ENCODE peak calls at places on chromosomes 16 and 17, in ten cellular contexts. R is stomach, C is esophagus muscularis mucosa, S is tibial nerve, O is Peyer's patch, J is body of pancreas, A is heart left ventricle, V is A549, K is IMR-90, M is endothelial cell of umbilical vein. F is an unnamed sample.

GRCh38 chr16:68083861-68084503 is 1.2 kb upstream of the NFATC3 start:
- DNase-seq in A (no peak), C (peak), R (no peak), K (peak), V (no peak), J (peak), M (no peak), S (peak), O (no peak), F (no peak)

GRCh38 chr16:27401768-27402568 is at the start of gene IL21R:
- DNase-seq in J (peak), K (peak), V (no peak), S (no peak), R (peak), C (peak), A (peak), M (no peak), O (peak), F (peak)

GRCh38 chr16:9366048-9366969 is 274.9 kb downstream of the HAPSTR1 start:
- DNase-seq in V (no peak), C (peak), J (peak), M (no peak), R (no peak), K (no peak), O (no peak), S (no peak), A (no peak), F (no peak)

GRCh38 chr16:84138824-84139627 is 6.0 kb downstream of the HSDL1 start:
- DNase-seq in J (no peak), K (peak), M (no peak), R (peak), A (no peak), O (no peak), S (no peak), V (no peak), C (no peak), F (no peak)

GRCh38 chr17:78318843-78319242 is 41.0 kb downstream of the SOCS3 start:
- DNase-seq in J (no peak), R (no peak), S (no peak), M (no peak), O (no peak), V (no peak), C (no peak), A (no peak), K (no peak), F (no peak)

GRCh38 chr17:78517421-78517820 is 59.8 kb downstream of the DNAH17 start:
- DNase-seq in R (no peak), J (no peak), O (no peak), M (no peak), A (no peak), S (no peak), K (no peak), C (no peak), V (no peak), F (no peak)

GRCh38 chr17:74888440-74888839 is 5.0 kb downstream of the FADS6 start:
- DNase-seq in C (no peak), V (no peak), J (no peak), K (no peak), R (no peak), O (no peak), S (no peak), A (no peak), M (no peak), F (no peak)

GRCh38 chr17:32558328-32558955 is 71.6 kb downstream of the CDK5R1 start:
- DNase-seq in S (no peak), R (no peak), V (no peak), J (no peak), C (no peak), M (peak), K (no peak), O (no peak), A (no peak), F (no peak)

GRCh38 chr16:10935491-10935890 is 6.8 kb downstream of the DEXI start:
- DNase-seq in R (no peak), J (no peak), S (no peak), O (no peak), M (no peak), A (no peak), C (no peak), K (no peak), V (no peak), F (no peak)

GRCh38 chr17:57505841-57506240 is 239.3 kb downstream of the CCDC182 start:
- DNase-seq in J (no peak), O (no peak), V (no peak), M (no peak), R (no peak), A (no peak), S (no peak), K (no peak), C (no peak), F (no peak)

GRCh38 chr17:67082110-67082509 is 37.8 kb downstream of the CACNG1 start:
- DNase-seq in O (no peak), V (no peak), M (no peak), C (no peak), J (no peak), A (no peak), K (no peak), R (no peak), S (no peak), F (no peak)

GRCh38 chr17:37828313-37829124 is 83.7 kb upstream of the HNF1B start:
- DNase-seq in S (no peak), R (no peak), K (peak), A (no peak), J (no peak), C (no peak), O (no peak), M (peak), V (peak), F (no peak)

GRCh38 chr17:77372444-77373297 is 231.9 kb downstream of the SEC14L1 start:
- DNase-seq in M (peak), J (peak), C (no peak), R (peak), O (peak), V (no peak), S (peak), K (peak), A (peak), F (peak)

GRCh38 chr16:10314811-10315210 is 71.0 kb upstream of the ATF7IP2 start:
- DNase-seq in R (no peak), C (no peak), V (no peak), K (no peak), M (no peak), J (no peak), O (no peak), S (no peak), A (no peak), F (no peak)

GRCh38 chr17:81976332-81977210 is 858 bp upstream of the ASPSCR1 start:
- DNase-seq in M (peak), K (no peak), A (peak), C (no peak), J (peak), R (peak), V (no peak), O (peak), S (no peak), F (peak)

GRCh38 chr17:71392715-71393567 is 727.9 kb upstream of the SOX9 start:
- DNase-seq in K (peak), J (no peak), V (no peak), C (no peak), O (no peak), M (no peak), R (no peak), S (no peak), A (no peak), F (no peak)

GRCh38 chr16:56506941-56507340 is 12.9 kb downstream of the BBS2 start:
- DNase-seq in O (no peak), S (no peak), J (no peak), A (no peak), C (no peak), R (no peak), V (no peak), K (peak), M (peak), F (no peak)

GRCh38 chr16:81265658-81266451 is 27.4 kb downstream of the BCO1 start:
- DNase-seq in V (no peak), A (peak), C (no peak), M (no peak), S (peak), R (peak), O (peak), K (peak), J (peak), F (peak)

GRCh38 chr17:9878361-9878760 is 26.7 kb downstream of the RCVRN start:
- DNase-seq in J (no peak), O (no peak), M (no peak), R (no peak), K (no peak), V (no peak), C (no peak), S (no peak), A (no peak), F (no peak)
- TF ChIP-seq POLR2A in J (no peak), O (no peak), M (no peak), R (no peak), K (no peak), V (no peak), C (no peak), S (no peak), A (no peak), F (no peak)

GRCh38 chr16:16887193-16887592 is 508.3 kb downstream of the NPIPA7 start:
- DNase-seq in J (no peak), V (no peak), C (peak), O (no peak), A (no peak), S (no peak), K (no peak), R (no peak), M (no peak), F (no peak)
- H3K27ac ChIP-seq in J (no peak), V (no peak), C (no peak), O (no peak), A (no peak), S (no peak), K (no peak), R (no peak), M (no peak), F (no peak)

GRCh38 chr17:3685174-3685812 is 10.7 kb downstream of the P2RX5 start:
- DNase-seq in C (no peak), A (no peak), S (no peak), O (no peak), R (no peak), J (no peak), M (no peak), V (no peak), K (no peak), F (no peak)

GRCh38 chr17:3681565-3681964 is 13.0 kb downstream of the EMC6 start:
- DNase-seq in V (no peak), S (no peak), C (no peak), A (no peak), M (no peak), O (no peak), R (no peak), K (no peak), J (no peak), F (no peak)

GRCh38 chr17:3681057-3681456 is 12.4 kb downstream of the EMC6 start:
- DNase-seq in R (no peak), J (no peak), S (no peak), V (no peak), M (no peak), O (no peak), K (no peak), A (no peak), C (no peak), F (no peak)

GRCh38 chr17:3682033-3682432 is 13.4 kb downstream of the EMC6 start:
- DNase-seq in M (no peak), V (no peak), S (no peak), C (no peak), K (no peak), A (no peak), J (no peak), R (no peak), O (no peak), F (no peak)

DNA sequence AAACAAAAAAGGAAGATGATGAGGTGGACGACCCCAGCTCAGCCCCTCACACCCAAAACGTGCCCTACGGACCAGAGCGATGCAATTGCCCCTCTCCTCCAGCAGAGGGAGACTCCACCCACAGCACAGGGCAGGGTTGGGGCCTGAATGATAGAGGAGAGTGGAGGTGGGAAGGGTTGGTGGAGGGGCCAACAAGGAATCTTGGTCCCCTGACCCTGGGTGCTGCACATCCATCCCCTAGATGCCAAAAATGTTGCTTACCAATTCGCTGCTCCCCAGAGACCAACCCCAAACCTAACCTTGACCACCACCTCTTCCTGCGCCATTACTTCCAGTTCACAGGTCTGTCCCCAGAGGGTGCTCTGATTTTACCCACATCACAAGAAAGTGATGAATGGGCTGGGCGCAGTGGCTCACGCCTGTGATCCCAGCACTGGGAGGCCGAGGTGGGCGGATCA is 12.9 kb downstream of the P2RX5 start:
- DNase-seq in J (no peak), S (no peak), K (no peak), C (no peak), O (no peak), A (no peak), R (peak), V (peak), M (peak), F (no peak)
- TF ChIP-seq POLR2A in J (no peak), S (no peak), K (no peak), C (no peak), O (no peak), A (no peak), R (no peak), V (no peak), M (no peak), F (no peak)

DNA sequence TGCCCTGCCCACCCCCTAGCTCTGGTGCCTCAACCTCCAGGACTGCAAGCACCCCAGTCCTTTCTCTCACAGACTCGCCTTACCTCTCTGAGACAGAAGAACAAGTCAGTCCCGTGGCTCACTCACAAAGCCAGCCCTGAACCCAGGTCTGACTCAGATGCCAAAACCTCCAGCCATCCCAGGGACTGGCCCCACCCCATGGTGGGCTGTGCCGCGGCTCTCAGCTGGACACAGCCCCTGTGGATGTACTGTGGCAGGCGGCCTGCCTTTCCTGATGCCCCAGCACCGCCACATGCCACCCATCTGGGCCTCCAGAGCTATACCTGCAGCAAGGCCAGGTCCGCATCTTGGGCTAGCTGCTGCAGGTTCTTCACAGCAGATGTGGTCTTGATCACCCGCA is 19.8 kb downstream of the MPG start:
- DNase-seq in J (no peak), R (no peak), S (no peak), M (no peak), K (peak), O (no peak), C (no peak), V (no peak), A (no peak), F (no peak)
- H3K27ac ChIP-seq in J (no peak), R (no peak), S (no peak), M (no peak), K (no peak), O (no peak), C (no peak), V (no peak), A (no peak), F (no peak)

GRCh38 chr17:41967141-41967920 is 736 bp downstream of the CNP start:
- DNase-seq in M (no peak), J (peak), S (peak), C (no peak), V (no peak), O (no peak), R (no peak), A (no peak), K (no peak), F (peak)

GRCh38 chr17:41965694-41966375 is 760 bp upstream of the CNP start:
- DNase-seq in K (peak), C (no peak), A (peak), O (peak), V (peak), S (no peak), J (peak), M (no peak), R (peak), F (peak)

GRCh38 chr17:41966453-41967140 is at the start of gene CNP:
- DNase-seq in J (peak), S (peak), A (peak), C (peak), R (peak), O (peak), V (peak), M (peak), K (peak), F (peak)

GRCh38 chr17:41968676-41969075 is 2.1 kb downstream of the CNP start:
- DNase-seq in V (no peak), C (no peak), J (no peak), R (no peak), A (no peak), M (no peak), S (no peak), K (no peak), O (no peak), F (peak)

GRCh38 chr17:41967921-41968578 is 1.5 kb downstream of the CNP start:
- DNase-seq in J (no peak), V (no peak), R (no peak), K (no peak), C (no peak), A (no peak), S (no peak), M (no peak), O (no peak), F (peak)
- TF ChIP-seq POLR2A in J (no peak), V (peak), R (no peak), K (no peak), C (no peak), A (no peak), S (no peak), M (no peak), O (no peak), F (no peak)

GRCh38 chr16:82629441-82630027 is 2.8 kb downstream of the CDH13 start:
- DNase-seq in K (peak), M (peak), R (no peak), V (no peak), O (no peak), S (no peak), C (no peak), J (no peak), A (no peak), F (no peak)

GRCh38 chr16:82628741-82629140 is 2.0 kb downstream of the CDH13 start:
- DNase-seq in O (no peak), R (no peak), C (no peak), K (no peak), J (no peak), A (no peak), V (no peak), S (no peak), M (peak), F (no peak)

GRCh38 chr16:82631701-82632685 is 5.2 kb downstream of the CDH13 start:
- DNase-seq in J (no peak), M (no peak), V (no peak), K (peak), O (no peak), S (no peak), A (no peak), C (no peak), R (no peak), F (no peak)

GRCh38 chr16:82630688-82631087 is 3.9 kb downstream of the CDH13 start:
- DNase-seq in M (peak), R (no peak), O (no peak), V (no peak), A (no peak), S (no peak), C (no peak), K (peak), J (no peak), F (no peak)

DNA sequence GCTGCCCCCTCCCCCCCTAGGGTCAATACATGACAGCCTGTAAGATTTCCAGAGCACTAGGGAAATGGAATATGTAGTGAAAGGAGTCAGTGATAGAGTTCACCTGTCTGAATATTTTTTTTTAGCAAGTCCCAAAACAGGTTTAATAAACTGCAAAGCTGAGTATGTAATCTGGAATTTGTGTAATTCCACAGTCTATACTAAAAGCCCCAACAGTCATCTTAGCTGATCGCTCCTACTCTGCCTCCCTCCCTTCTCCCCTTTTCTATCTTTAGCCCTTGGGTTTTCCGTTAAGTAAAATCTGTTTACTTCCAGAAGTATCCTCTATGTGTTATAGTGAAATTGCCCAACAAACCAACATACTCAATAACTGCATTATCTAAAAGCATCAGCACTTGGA is 3.5 kb downstream of the CDH13 start:
- DNase-seq in C (no peak), V (no peak), J (no peak), A (no peak), M (no peak), K (peak), O (no peak), R (no peak), S (no peak), F (no peak)
- H3K27ac ChIP-seq in C (peak), V (no peak), J (no peak), A (peak), M (peak), K (peak), O (no peak), R (no peak), S (no peak), F (no peak)

GRCh38 chr16:62940573-62940972 is 904.3 kb upstream of the CDH8 start:
- DNase-seq in C (no peak), J (no peak), S (no peak), V (no peak), R (no peak), M (no peak), K (no peak), O (no peak), A (no peak), F (no peak)

DNA sequence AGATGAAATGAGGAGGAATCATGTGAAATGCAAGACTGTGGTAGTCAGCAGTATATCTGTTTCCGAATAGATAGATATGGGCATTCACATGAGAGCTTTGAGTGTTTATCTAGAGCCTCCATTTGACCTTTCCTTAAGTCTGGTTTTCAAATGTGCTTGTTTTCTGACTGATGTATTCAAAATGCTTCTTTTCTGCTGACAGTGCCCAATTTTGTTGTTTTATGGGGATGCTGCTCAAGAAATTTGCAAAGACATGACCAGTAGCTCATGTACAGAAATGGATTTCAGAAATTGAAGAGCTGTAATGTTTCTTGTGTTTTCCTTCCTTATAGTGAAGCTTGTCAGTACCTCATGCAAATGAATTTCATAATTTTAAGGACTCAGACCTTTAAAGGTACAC is 903.4 kb upstream of the CDH8 start:
- DNase-seq in K (no peak), A (no peak), S (no peak), M (no peak), R (no peak), V (no peak), C (no peak), J (no peak), O (no peak), F (no peak)
- TF ChIP-seq POLR2A in K (no peak), A (no peak), S (no peak), M (no peak), R (no peak), V (no peak), C (no peak), J (no peak), O (no peak), F (no peak)

DNA sequence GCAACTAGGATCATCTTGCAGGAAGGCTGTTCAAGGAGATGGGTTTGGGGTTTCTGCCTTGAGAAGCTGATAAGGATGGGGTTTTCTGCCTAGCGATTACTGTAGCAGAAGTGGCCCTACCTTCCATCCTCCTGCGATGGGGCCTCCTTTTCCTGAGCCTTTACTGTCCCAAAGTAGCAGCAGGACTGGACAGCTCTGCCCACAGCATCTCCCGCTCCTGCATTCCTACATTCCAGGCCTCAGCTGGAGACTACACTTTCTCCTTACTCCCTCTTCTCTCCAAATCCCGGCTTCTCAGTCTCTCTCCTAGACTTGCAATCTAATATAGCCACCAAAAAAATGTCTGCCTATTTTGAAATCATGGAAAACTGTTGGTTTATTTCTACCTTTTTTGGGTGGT is 355.4 kb downstream of the CA10 start:
- DNase-seq in O (no peak), M (no peak), R (no peak), J (no peak), K (no peak), A (no peak), C (no peak), V (no peak), S (no peak), F (no peak)
- H3K27ac ChIP-seq in O (no peak), M (no peak), R (no peak), J (no peak), K (no peak), A (no peak), C (no peak), V (no peak), S (no peak), F (no peak)

GRCh38 chr16:15444264-15444663 is 9.9 kb downstream of the BMERB1 start:
- DNase-seq in O (no peak), K (no peak), J (no peak), M (no peak), A (no peak), V (no peak), R (no peak), S (no peak), C (no peak), F (no peak)
- TF ChIP-seq POLR2A in O (no peak), K (no peak), J (no peak), M (no peak), A (no peak), V (no peak), R (no peak), S (no peak), C (no peak), F (no peak)

F was measured in right lobe of liver.